ENCODE peak calls at places on chromosome 9, in seven cellular contexts. P, U, A, F, E, G and X are unnamed samples.

GRCh38 chr9:25396828-25397227 is 281.4 kb downstream of the TUSC1 start:
- DNase-seq in P (peak), U (no peak), A (no peak), F (no peak), E (no peak), G (no peak), X (no peak)

GRCh38 chr9:5949103-5949699 is 58.5 kb downstream of the MLANA start:
- DNase-seq in P (no peak), U (no peak), A (peak), F (no peak), E (no peak), G (no peak), X (no peak)

GRCh38 chr9:111297061-111297824 is 32.8 kb downstream of the OR2K2 start:
- DNase-seq in P (no peak), U (no peak), A (no peak), F (no peak), E (no peak), G (no peak), X (no peak)

GRCh38 chr9:84145031-84145430 is 164.4 kb downstream of the RMI1 start:
- DNase-seq in P (no peak), U (no peak), A (no peak), F (no peak), E (no peak), G (no peak), X (no peak)

GRCh38 chr9:129720865-129721545 is 31.8 kb downstream of the PTGES start:
- DNase-seq in P (no peak), U (no peak), A (no peak), F (no peak), E (no peak), G (peak), X (no peak)

GRCh38 chr9:129487658-129488483 is 133.0 kb downstream of the C9orf50 start:
- DNase-seq in P (no peak), U (no peak), A (no peak), F (no peak), E (no peak), G (peak), X (peak)

GRCh38 chr9:121266356-121266755 is 1.6 kb upstream of the GSN start:
- DNase-seq in P (no peak), U (no peak), A (no peak), F (no peak), E (no peak), G (no peak), X (no peak)

GRCh38 chr9:16848189-16848588 is 22.3 kb downstream of the BNC2 start:
- DNase-seq in P (no peak), U (no peak), A (no peak), F (no peak), E (no peak), G (no peak), X (no peak)

GRCh38 chr9:69946800-69947437 is 96.7 kb upstream of the MAMDC2 start:
- DNase-seq in P (no peak), U (peak), A (no peak), F (peak), E (no peak), G (peak), X (no peak)

GRCh38 chr9:113299800-113300292 is 3.3 kb downstream of the RNF183 start:
- DNase-seq in P (no peak), U (no peak), A (no peak), F (no peak), E (no peak), G (peak), X (peak)

GRCh38 chr9:101966706-101967105 is 228.3 kb upstream of the GRIN3A start:
- DNase-seq in P (no peak), U (no peak), A (no peak), F (no peak), E (no peak), G (no peak), X (no peak)

GRCh38 chr9:81456431-81456970 is 232.8 kb downstream of the TLE1 start:
- DNase-seq in P (no peak), U (no peak), A (no peak), F (no peak), E (no peak), G (no peak), X (no peak)

GRCh38 chr9:105238302-105238701 is 6.1 kb upstream of the SLC44A1 start:
- DNase-seq in P (no peak), U (no peak), A (no peak), F (no peak), E (no peak), G (no peak), X (no peak)

GRCh38 chr9:124520206-124520596 is 13.0 kb upstream of the NR5A1 start:
- DNase-seq in P (no peak), U (peak), A (no peak), F (no peak), E (no peak), G (no peak), X (no peak)

GRCh38 chr9:21653091-21653490 is 149.3 kb upstream of the MTAP start:
- DNase-seq in P (no peak), U (no peak), A (no peak), F (no peak), E (no peak), G (no peak), X (no peak)

GRCh38 chr9:110291921-110292575 is 35.7 kb upstream of the TXN start:
- DNase-seq in P (no peak), U (no peak), A (no peak), F (no peak), E (peak), G (no peak), X (no peak)

GRCh38 chr9:73892371-73892770 is 604.8 kb upstream of the RORB start:
- DNase-seq in P (no peak), U (no peak), A (no peak), F (no peak), E (no peak), G (no peak), X (no peak)

GRCh38 chr9:83906144-83906543 is 15.1 kb downstream of the KIF27 start:
- DNase-seq in P (no peak), U (no peak), A (no peak), F (no peak), E (no peak), G (no peak), X (no peak)

GRCh38 chr9:95552814-95553546 is 36.2 kb upstream of the PTCH1 start:
- DNase-seq in P (peak), U (no peak), A (no peak), F (no peak), E (no peak), G (peak), X (no peak)

DNA sequence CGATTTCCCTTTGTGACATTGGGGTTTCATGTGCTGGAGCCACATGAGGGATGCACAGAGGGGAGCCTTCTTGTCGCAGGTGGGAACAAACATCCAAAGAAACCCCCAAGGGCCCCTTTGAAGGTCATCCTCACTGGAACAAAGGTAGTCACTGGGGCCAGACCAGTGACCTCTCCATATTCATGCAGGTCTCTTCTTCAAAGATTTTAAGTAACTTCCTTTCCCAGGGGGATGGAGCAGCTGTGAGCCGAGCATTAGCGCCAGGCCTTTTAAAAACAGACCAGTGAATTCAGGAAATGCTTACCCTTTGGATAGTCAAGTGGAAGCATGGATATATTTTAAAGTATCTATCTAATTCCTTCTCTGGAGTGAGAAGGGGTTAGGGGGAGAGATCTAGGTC is 33.0 kb downstream of the DAPK1 start:
- DNase-seq in P (no peak), U (no peak), A (no peak), F (no peak), E (no peak), G (no peak), X (no peak)
- TF ChIP-seq JUND in P (no peak), U (no peak), A (no peak), F (no peak), E (no peak), G (no peak), X (no peak)

DNA sequence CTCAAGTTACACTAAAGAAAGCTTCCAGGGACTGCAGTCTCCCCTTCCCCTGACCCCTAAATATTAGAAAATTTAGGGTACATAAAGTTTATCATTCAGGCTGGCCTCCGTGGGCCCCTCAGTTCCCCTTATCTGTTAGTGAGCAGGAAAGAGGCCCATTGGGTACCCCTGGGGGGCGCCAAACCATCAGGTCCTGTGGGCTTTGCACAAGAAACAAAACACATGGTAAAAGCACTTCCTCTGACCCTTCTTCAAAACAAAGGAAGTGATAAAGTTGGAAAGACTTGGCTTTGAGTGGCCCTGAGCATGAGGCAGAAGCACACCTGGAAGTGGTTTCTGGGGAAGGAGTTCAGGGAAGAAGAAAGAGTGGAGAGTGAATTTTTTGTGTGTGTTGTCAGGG is 213.0 kb downstream of the SMARCA2 start:
- DNase-seq in P (peak), U (no peak), A (no peak), F (no peak), E (peak), G (peak), X (no peak)
- TF ChIP-seq JUND in P (no peak), U (no peak), A (no peak), F (no peak), E (no peak), G (no peak), X (no peak)

DNA sequence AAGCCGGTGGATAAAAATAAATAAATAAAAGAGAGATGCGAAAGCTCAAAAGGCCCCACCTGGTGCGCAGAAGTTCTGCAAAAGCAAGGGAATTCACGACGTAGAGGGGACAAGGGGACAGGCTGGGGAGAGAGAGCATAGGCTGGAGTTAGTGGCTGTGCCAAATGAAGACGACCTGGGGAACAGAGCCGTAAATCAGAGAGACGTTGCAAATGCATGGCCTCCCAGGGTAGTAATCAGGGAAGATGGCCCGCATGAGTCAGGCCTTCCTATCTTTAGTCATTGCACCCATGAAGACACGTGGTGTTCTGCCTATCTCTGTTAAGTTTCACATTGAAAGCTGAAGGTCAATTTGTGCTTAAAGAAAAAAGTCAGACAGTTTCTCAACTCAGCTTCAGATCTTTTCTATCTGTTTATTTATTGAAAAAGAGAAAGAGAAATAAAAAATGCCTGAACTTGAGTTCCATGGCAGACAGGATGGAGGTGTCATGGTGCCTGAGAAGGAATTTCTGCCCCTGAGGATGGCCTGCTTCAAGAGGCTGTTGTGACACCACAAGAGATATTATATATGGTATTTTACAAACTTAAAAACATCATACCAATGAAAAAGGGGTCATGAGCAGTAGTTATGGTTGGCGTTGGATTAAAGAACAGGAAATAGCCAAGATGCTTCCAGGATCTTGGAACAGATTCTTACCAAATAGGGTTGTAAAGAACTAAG is 344.8 kb downstream of the GLIS3 start:
- DNase-seq in P (no peak), U (no peak), A (no peak), F (no peak), E (no peak), G (peak), X (no peak)
- TF ChIP-seq JUND in P (no peak), U (no peak), A (no peak), F (no peak), E (peak), G (peak), X (no peak)

DNA sequence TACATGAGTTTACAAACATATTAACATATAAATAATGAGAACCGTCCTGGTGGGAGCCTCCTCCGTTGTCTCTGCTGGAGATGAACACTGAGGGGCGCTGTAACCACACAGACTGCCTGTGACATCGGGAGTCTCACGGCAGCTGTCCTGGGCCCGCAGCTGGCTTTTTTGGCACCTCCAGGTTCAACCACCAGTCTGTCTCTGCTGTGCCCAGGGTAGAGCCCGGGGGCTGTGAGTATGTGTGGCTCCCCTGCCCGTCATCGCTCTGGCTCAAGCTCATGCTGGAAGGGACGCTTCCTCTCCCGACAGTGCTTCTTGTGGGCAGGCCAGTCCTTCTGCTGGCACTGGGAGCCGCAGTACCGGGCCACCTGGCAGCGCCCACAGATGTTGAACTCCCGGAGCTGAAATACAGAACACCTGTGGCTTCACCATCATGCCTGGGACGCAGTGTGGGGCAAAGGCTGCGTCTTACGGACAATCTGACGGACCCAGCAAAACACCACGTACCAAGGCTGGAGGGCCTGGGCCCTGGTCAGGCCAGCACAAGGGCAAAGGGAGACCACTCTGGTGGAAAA is 3.6 kb upstream of the DPH7 start:
- DNase-seq in P (no peak), U (no peak), A (no peak), F (no peak), E (peak), G (no peak), X (peak)
- TF ChIP-seq JUND in P (no peak), U (no peak), A (no peak), F (no peak), E (no peak), G (no peak), X (no peak)

GRCh38 chr9:18796871-18797270 is 236.1 kb downstream of the SAXO1 start:
- DNase-seq in P (no peak), U (no peak), A (no peak), F (no peak), E (peak), G (no peak), X (no peak)
- TF ChIP-seq JUND in P (no peak), U (no peak), A (no peak), F (no peak), E (no peak), G (no peak), X (no peak)

GRCh38 chr9:23582836-23583235 is 243.2 kb downstream of the ELAVL2 start:
- DNase-seq in P (no peak), U (no peak), A (no peak), F (no peak), E (no peak), G (no peak), X (no peak)

GRCh38 chr9:23577611-23578010 is 248.4 kb downstream of the ELAVL2 start:
- DNase-seq in P (no peak), U (no peak), A (no peak), F (no peak), E (no peak), G (no peak), X (no peak)

GRCh38 chr9:23586906-23587305 is 239.1 kb downstream of the ELAVL2 start:
- DNase-seq in P (no peak), U (no peak), A (no peak), F (no peak), E (peak), G (no peak), X (no peak)

GRCh38 chr9:23587433-23587832 is 238.6 kb downstream of the ELAVL2 start:
- DNase-seq in P (no peak), U (no peak), A (no peak), F (no peak), E (no peak), G (no peak), X (no peak)

GRCh38 chr9:23581936-23582335 is 244.1 kb downstream of the ELAVL2 start:
- DNase-seq in P (no peak), U (no peak), A (no peak), F (no peak), E (no peak), G (no peak), X (no peak)
- TF ChIP-seq JUND in P (no peak), U (no peak), A (no peak), F (no peak), E (no peak), G (no peak), X (no peak)

GRCh38 chr9:92159058-92159457 is 43.8 kb upstream of the SPTLC1 start:
- DNase-seq in P (no peak), U (no peak), A (no peak), F (no peak), E (no peak), G (no peak), X (no peak)
- TF ChIP-seq JUND in P (no peak), U (no peak), A (no peak), F (no peak), E (no peak), G (no peak), X (no peak)

DNA sequence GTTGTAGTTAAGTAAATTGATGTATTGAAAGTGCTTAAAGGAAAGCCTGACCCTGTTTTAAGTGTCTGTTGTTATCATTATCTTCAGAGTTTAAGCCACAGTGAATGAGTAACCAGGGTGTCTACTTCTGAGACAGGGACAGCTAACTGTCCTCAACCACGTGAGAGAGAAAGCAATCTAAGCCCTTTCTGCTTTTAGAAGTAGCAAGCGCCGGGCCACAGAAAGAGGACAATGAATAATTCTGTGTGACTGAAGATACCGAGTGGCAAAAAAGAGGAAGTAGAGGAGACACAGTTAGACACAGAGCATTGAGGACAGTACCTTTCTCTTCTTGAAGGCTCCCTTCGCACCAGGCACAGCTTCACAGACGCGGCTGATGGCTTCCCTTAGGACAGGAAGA is 86.3 kb downstream of the S1PR3 start:
- DNase-seq in P (no peak), U (no peak), A (no peak), F (no peak), E (no peak), G (no peak), X (no peak)
- TF ChIP-seq JUND in P (no peak), U (no peak), A (no peak), F (no peak), E (no peak), G (no peak), X (no peak)

DNA sequence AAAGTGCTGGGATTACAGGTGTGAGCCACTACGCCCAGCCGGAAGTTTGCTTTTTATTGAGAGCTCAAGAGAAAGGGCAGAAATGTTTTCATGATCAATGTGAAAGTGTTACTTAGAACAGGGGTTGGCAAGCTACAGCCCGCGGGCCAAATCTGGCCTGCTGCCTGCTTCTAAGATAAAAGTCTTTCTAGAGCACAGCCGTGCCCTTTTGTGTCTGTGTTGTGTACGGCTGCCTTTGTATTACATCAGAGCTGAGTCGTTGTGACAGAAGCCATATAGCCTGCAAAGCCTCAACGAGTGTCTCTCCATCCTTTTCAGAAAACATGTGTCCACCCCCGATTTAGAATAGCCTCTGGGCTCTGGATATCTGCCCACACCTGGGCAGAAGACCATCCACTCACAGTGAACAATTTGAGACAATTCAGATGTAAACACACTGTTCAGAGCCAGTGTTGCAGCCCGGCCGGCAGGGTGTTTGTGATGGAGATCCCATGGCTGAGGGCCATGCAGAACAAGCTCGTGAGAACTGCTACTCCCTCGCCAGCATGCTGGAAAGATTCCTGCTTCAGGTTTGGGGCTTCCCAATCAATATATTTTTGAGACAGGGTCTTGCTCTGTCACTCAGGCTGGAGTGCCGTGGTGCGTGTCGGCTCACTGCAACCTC is 28.8 kb downstream of the AK8 start:
- DNase-seq in P (no peak), U (no peak), A (no peak), F (no peak), E (peak), G (no peak), X (no peak)
- TF ChIP-seq JUND in P (no peak), U (no peak), A (no peak), F (no peak), E (no peak), G (no peak), X (no peak)